ENCODE peak calls at places on chromosomes 11 and 22, in five cellular contexts. K is stomach, N is IMR-90, B is osteoblast, A is kidney. V is an unnamed sample. For H3K9me3, the result is how much of the 10 kb centered on the place peaks cover.

GRCh38 chr11:60871378-60872061 is 4.2 kb downstream of the ZP1 start:
- DNase-seq in K (peak), N (peak), B (peak), A (no peak), V (peak)

GRCh38 chr11:59523541-59523940 is 12.2 kb downstream of the OR4D9 start:
- DNase-seq in K (no peak), N (no peak), B (no peak), A (no peak), V (peak)

GRCh38 chr11:29310016-29310415 is 706.8 kb downstream of the KCNA4 start:
- DNase-seq in K (no peak), N (peak), B (no peak), A (no peak), V (no peak)

GRCh38 chr22:18077639-18078328 is at the start of gene PEX26:
- DNase-seq in K (peak), N (peak), B (peak), A (peak), V (peak)

GRCh38 chr22:35882226-35883027 is 146.2 kb downstream of the RBFOX2 start:
- DNase-seq in K (no peak), N (peak), B (no peak), A (no peak), V (no peak)

GRCh38 chr11:69546735-69547370 is 65.4 kb downstream of the LINC01488 start:
- DNase-seq in K (no peak), N (no peak), B (peak), A (no peak), V (no peak)

GRCh38 chr11:27910186-27910941 is 197.6 kb downstream of the KIF18A start:
- DNase-seq in K (no peak), N (peak), B (no peak), A (no peak), V (peak)

GRCh38 chr22:33274214-33274828 is 216.1 kb upstream of the SYN3 start:
- DNase-seq in K (no peak), N (no peak), B (no peak), A (no peak), V (peak)

GRCh38 chr11:17423533-17424310 is 35.3 kb upstream of the KCNJ11 start:
- DNase-seq in K (peak), N (no peak), B (no peak), A (no peak), V (no peak)

GRCh38 chr11:7555067-7555699 is 41.4 kb downstream of the PPFIBP2 start:
- DNase-seq in K (peak), N (no peak), B (no peak), A (no peak), V (peak)

GRCh38 chr11:69787906-69788305 is 12.8 kb upstream of the FGF4 start:
- DNase-seq in K (no peak), N (no peak), B (no peak), A (no peak), V (no peak)

GRCh38 chr22:38831166-38831945 is 12.5 kb downstream of the NPTXR start:
- DNase-seq in K (no peak), N (peak), B (peak), A (no peak), V (no peak)

GRCh38 chr22:34427436-34427835 is 507.2 kb upstream of the LARGE1 start:
- DNase-seq in K (no peak), N (no peak), B (no peak), A (no peak), V (no peak)

GRCh38 chr11:2175659-2176058 is 4.0 kb upstream of the TH start:
- DNase-seq in K (no peak), N (peak), B (peak), A (no peak), V (no peak)

GRCh38 chr11:104764718-104765045 is 133.6 kb downstream of the CASP12 start:
- DNase-seq in K (no peak), N (peak), B (no peak), A (no peak), V (no peak)

GRCh38 chr22:41237707-41238569 is 2.8 kb downstream of the CHADL start:
- DNase-seq in K (peak), N (peak), B (peak), A (peak), V (peak)

GRCh38 chr22:22776121-22776520 is 111.5 kb upstream of the IGLL5 start:
- DNase-seq in K (no peak), N (no peak), B (no peak), A (no peak), V (no peak)

GRCh38 chr11:33257897-33258630 is 883 bp downstream of the HIPK3 start:
- DNase-seq in K (peak), N (peak), B (peak), A (peak), V (peak)

GRCh38 chr11:118628432-118628831 is 21.0 kb downstream of the PHLDB1 start:
- DNase-seq in K (no peak), N (no peak), B (no peak), A (no peak), V (no peak)

GRCh38 chr11:123111465-123111864 is 49.5 kb upstream of the HSPA8 start:
- DNase-seq in K (no peak), N (peak), B (peak), A (no peak), V (no peak)

GRCh38 chr11:124394408-124394807 is 4.4 kb downstream of the OR8B3 start:
- DNase-seq in K (no peak), N (peak), B (peak), A (no peak), V (no peak)

GRCh38 chr11:70829160-70829899 is 423.0 kb downstream of the SHANK2 start:
- DNase-seq in K (no peak), N (no peak), B (no peak), A (no peak), V (no peak)

GRCh38 chr11:33697997-33698396 is 2.6 kb downstream of the C11orf91 start:
- DNase-seq in K (no peak), N (no peak), B (peak), A (no peak), V (no peak)

GRCh38 chr11:113907681-113908080 is 3.1 kb downstream of the HTR3B start:
- DNase-seq in K (no peak), N (no peak), B (no peak), A (no peak), V (peak)

GRCh38 chr11:86624366-86624765 is 48.0 kb downstream of the ME3 start:
- DNase-seq in K (no peak), N (no peak), B (no peak), A (no peak), V (no peak)

GRCh38 chr11:1654388-1655167 is 25.0 kb downstream of the KRTAP5-5 start:
- DNase-seq in K (no peak), N (no peak), B (peak), A (peak), V (no peak)

GRCh38 chr11:124740277-124740882 is 638 bp downstream of the NRGN start:
- DNase-seq in K (no peak), N (no peak), B (peak), A (peak), V (peak)

GRCh38 chr11:206516-207212 is 535 bp downstream of the BET1L start:
- DNase-seq in K (peak), N (no peak), B (peak), A (peak), V (peak)

GRCh38 chr11:77884186-77884828 is 63.4 kb downstream of the AAMDC start:
- DNase-seq in K (no peak), N (peak), B (peak), A (no peak), V (no peak)

GRCh38 chr11:11620966-11621880 is 582 bp downstream of the GALNT18 start:
- DNase-seq in K (peak), N (peak), B (peak), A (peak), V (peak)

GRCh38 chr11:60762851-60763691 is 6.4 kb downstream of the MS4A15 start:
- DNase-seq in K (no peak), N (no peak), B (no peak), A (no peak), V (no peak)

DNA sequence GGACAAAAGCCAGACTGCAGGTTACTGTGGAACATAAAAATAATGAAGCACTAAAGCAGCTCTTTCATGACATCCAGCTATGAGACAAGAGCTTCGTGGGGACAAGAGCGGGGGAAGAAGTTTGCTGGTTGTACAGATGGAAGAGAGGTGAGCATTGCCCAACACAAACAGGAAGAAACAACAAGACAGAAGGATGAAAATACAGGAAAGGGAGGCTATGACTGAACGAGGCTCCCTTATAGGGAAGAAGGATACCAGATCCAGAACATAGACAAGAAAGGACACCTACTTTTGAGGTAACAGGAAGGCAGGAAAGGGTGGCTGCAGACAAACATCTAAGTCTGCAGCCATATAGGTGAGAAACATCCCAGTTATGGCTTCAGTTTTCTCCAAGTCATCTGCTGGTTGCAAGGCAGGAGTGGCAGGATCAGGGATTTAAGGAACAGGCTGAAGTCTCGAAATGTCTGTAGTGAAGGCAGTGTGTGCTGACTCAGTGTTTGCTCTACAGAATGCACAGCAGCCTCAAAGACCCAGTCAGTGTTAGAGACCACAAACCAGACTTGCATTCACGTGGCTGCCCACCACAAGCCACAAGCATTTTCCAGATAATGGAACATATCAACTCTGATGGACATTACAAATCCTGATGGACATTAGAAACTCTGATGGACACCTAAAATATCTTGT is 1.9 kb downstream of the CLTCL1 start:
- DNase-seq in K (no peak), N (peak), B (peak), A (no peak), V (no peak)
- H3K4me3 ChIP-seq in K (no peak), N (no peak), B (peak), A (no peak), V (no peak)

GRCh38 chr11:92735039-92735438 is 234.4 kb upstream of the MTNR1B start:
- DNase-seq in K (no peak), N (no peak), B (no peak), A (no peak), V (no peak)
- TF ChIP-seq CTCF in K (no peak), N (peak), B (peak), A (peak), V (peak)

GRCh38 chr11:121349790-121350189 is 57.2 kb downstream of the SC5D start:
- DNase-seq in K (no peak), N (no peak), B (no peak), A (no peak), V (no peak)
- H3K9me3 ChIP-seq in K (under half), N (under half), B (under half), A (under half), V (under half)

GRCh38 chr11:13183094-13183825 is 94.3 kb upstream of the BMAL1 start:
- DNase-seq in K (no peak), N (peak), B (no peak), A (no peak), V (no peak)
- H3K4me3 ChIP-seq in K (peak), N (no peak), B (peak), A (peak), V (peak)

DNA sequence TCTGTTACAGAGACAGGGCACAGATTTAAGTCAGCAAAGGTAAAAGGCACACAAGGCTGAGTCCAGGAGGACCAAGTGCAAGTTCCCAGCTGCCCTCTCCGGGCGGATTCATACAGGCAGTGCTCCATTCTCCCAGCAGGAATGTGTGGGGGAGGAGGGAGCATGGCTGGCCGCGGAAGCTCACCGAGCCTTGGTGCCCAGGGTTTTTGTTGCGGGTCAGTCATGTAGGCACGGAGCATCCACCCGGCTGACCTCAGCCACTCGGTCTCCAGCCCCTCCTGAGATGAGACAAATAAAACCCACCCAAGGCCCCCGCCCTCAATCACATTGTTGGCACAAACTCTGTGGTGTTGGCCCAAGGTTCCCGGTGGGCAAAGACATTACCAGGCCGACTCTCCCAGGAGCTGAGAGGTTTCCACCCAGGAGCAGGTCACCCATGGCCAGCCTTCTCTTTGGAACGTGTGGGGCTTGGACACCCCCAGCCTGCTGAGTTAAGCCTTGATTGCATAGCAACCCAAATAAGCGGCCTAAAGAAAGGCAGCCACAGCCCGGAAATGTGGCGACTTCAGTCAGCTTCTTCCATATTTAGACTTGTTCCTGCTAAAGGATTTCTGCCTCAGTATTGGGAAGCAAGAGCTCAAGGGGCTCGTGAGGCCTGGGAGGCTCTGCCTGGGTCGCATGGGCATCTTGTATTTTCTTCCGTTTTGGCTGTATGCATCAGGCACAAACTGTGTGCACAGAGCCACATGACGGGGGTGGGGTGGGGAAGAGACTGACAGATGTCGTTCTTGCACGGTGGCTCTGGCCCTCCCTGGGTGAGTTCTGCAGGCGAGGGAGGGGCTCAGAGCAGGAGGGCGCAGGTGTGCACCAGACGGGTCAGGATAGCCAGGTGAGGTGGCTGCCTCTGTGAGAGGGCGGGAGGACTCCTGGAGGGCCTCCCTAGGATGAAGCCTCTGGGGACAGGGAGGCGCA is 63.0 kb downstream of the ARHGAP8 start:
- DNase-seq in K (no peak), N (no peak), B (peak), A (peak), V (peak)
- TF ChIP-seq CTCF in K (no peak), N (no peak), B (no peak), A (no peak), V (no peak)

DNA sequence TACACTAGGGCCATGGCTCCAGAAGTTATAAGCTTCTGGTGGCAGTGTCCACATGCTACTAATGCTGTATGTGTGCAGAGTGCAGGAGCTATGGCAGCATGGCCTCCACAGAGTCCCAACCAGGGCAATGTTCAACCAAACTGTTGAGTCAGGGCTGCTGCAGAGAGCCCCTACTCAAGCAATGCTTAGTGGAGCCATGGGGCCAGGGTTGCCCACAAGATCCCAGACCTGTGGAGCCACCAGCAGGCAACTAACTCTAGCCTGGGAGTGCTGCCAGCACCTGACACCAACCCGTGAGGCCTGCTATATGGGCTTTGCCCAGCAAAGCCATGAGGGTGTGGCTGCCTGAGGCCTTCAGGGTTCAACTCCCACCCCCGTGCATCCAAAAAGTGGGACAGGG is 655.2 kb downstream of the TBC1D22A start:
- DNase-seq in K (no peak), N (no peak), B (no peak), A (peak), V (no peak)
- H3K9me3 ChIP-seq in K (under half), N (under half), B (under half), A (under half), V (half or more)

GRCh38 chr11:35855685-35856084 is 88.2 kb upstream of the LDLRAD3 start:
- DNase-seq in K (no peak), N (no peak), B (no peak), A (no peak), V (no peak)

GRCh38 chr11:35856259-35856658 is 87.6 kb upstream of the LDLRAD3 start:
- DNase-seq in K (no peak), N (no peak), B (no peak), A (no peak), V (no peak)

GRCh38 chr11:35851342-35851741 is 92.5 kb upstream of the LDLRAD3 start:
- DNase-seq in K (no peak), N (no peak), B (peak), A (no peak), V (peak)

GRCh38 chr11:35852056-35852455 is 91.8 kb upstream of the LDLRAD3 start:
- DNase-seq in K (no peak), N (no peak), B (peak), A (no peak), V (peak)

GRCh38 chr11:35853871-35854270 is 90.0 kb upstream of the LDLRAD3 start:
- DNase-seq in K (no peak), N (no peak), B (no peak), A (no peak), V (peak)
- H3K4me3 ChIP-seq in K (no peak), N (no peak), B (no peak), A (no peak), V (no peak)

GRCh38 chr22:50209893-50210292 is 9.1 kb downstream of the SELENOO start:
- DNase-seq in K (peak), N (peak), B (peak), A (peak), V (peak)
- TF ChIP-seq CTCF in K (no peak), N (peak), B (peak), A (peak), V (peak)

V was measured in endodermal cell.